ENCODE peak calls at places on chromosomes 5 and 9, in seven cellular contexts. One of them, this sample, is unnamed.
A peak's percentile ranks its signal among the peaks of the same experiment; 100 is the strongest.

GRCh38 chr5:124783794-124784193 is 37.4 kb upstream of the ZNF608 start:
- DNase-seq in sigmoid colon: no peak
- DNase-seq in K562: no peak
- DNase-seq in lower leg skin: peak; percentile 14
- DNase-seq in body of pancreas: no peak
- DNase-seq in ovary: no peak
- DNase-seq in A549: no peak
- DNase-seq in this sample: no peak

GRCh38 chr9:124659099-124659659 is 111.9 kb downstream of the NR6A1 start:
- DNase-seq in A549: peak; percentile 94
- DNase-seq in sigmoid colon: peak; percentile 83
- DNase-seq in ovary: peak; percentile 58
- DNase-seq in body of pancreas: peak; percentile 78
- DNase-seq in K562: peak; percentile 83
- DNase-seq in lower leg skin: peak; percentile 47
- DNase-seq in this sample: peak; percentile 91

GRCh38 chr9:129513282-129513681 is 107.6 kb downstream of the C9orf50 start:
- DNase-seq in K562: no peak
- DNase-seq in A549: peak; percentile 44
- DNase-seq in sigmoid colon: peak; percentile 2
- DNase-seq in lower leg skin: no peak
- DNase-seq in ovary: no peak
- DNase-seq in body of pancreas: no peak
- DNase-seq in this sample: no peak

GRCh38 chr5:174453690-174454089 is 270.7 kb upstream of the MSX2 start:
- DNase-seq in sigmoid colon: no peak
- DNase-seq in A549: no peak
- DNase-seq in lower leg skin: no peak
- DNase-seq in ovary: no peak
- DNase-seq in K562: no peak
- DNase-seq in body of pancreas: no peak
- DNase-seq in this sample: no peak

GRCh38 chr5:168209561-168209960 is 81.9 kb upstream of the WWC1 start:
- DNase-seq in body of pancreas: no peak
- DNase-seq in ovary: no peak
- DNase-seq in lower leg skin: no peak
- DNase-seq in K562: no peak
- DNase-seq in sigmoid colon: no peak
- DNase-seq in A549: no peak
- DNase-seq in this sample: no peak

GRCh38 chr9:96874947-96875459 is 20.7 kb upstream of the ZNF782 start:
- DNase-seq in body of pancreas: peak; percentile 92
- DNase-seq in K562: no peak
- DNase-seq in A549: peak; percentile 49
- DNase-seq in sigmoid colon: no peak
- DNase-seq in lower leg skin: no peak
- DNase-seq in ovary: no peak
- DNase-seq in this sample: peak; percentile 65

GRCh38 chr5:44372028-44372427 is 17.2 kb downstream of the FGF10 start:
- DNase-seq in K562: no peak
- DNase-seq in A549: no peak
- DNase-seq in body of pancreas: no peak
- DNase-seq in sigmoid colon: no peak
- DNase-seq in ovary: no peak
- DNase-seq in lower leg skin: no peak
- DNase-seq in this sample: no peak

GRCh38 chr5:143685416-143685815 is 126.5 kb upstream of the HMHB1 start:
- DNase-seq in ovary: no peak
- DNase-seq in K562: no peak
- DNase-seq in lower leg skin: no peak
- DNase-seq in A549: peak; percentile 39
- DNase-seq in sigmoid colon: no peak
- DNase-seq in body of pancreas: no peak
- DNase-seq in this sample: no peak

GRCh38 chr9:135073741-135074305 is 13.6 kb upstream of the OLFM1 start:
- DNase-seq in A549: no peak
- DNase-seq in ovary: peak; percentile 9
- DNase-seq in sigmoid colon: peak; percentile 41
- DNase-seq in K562: no peak
- DNase-seq in lower leg skin: no peak
- DNase-seq in body of pancreas: no peak
- DNase-seq in this sample: no peak

GRCh38 chr9:88090151-88090581 is 48.1 kb downstream of the SPATA31C2 start:
- DNase-seq in A549: no peak
- DNase-seq in body of pancreas: peak; percentile 30
- DNase-seq in sigmoid colon: no peak
- DNase-seq in lower leg skin: no peak
- DNase-seq in ovary: peak; percentile 23
- DNase-seq in K562: no peak
- DNase-seq in this sample: peak; percentile 5

GRCh38 chr9:35828716-35829083 is at the start of gene FAM221B:
- DNase-seq in lower leg skin: no peak
- DNase-seq in sigmoid colon: no peak
- DNase-seq in body of pancreas: peak; percentile 40
- DNase-seq in K562: no peak
- DNase-seq in A549: no peak
- DNase-seq in ovary: no peak
- DNase-seq in this sample: peak; percentile 38

GRCh38 chr5:59354274-59354673 is 539.3 kb downstream of the PDE4D start:
- DNase-seq in body of pancreas: no peak
- DNase-seq in K562: no peak
- DNase-seq in lower leg skin: no peak
- DNase-seq in sigmoid colon: no peak
- DNase-seq in ovary: no peak
- DNase-seq in A549: no peak
- DNase-seq in this sample: no peak

GRCh38 chr5:11504794-11505193 is 399.5 kb downstream of the CTNND2 start:
- DNase-seq in lower leg skin: no peak
- DNase-seq in K562: no peak
- DNase-seq in sigmoid colon: no peak
- DNase-seq in body of pancreas: no peak
- DNase-seq in A549: no peak
- DNase-seq in ovary: no peak
- DNase-seq in this sample: no peak

GRCh38 chr9:97568461-97569275 is 64.5 kb downstream of the TSTD2 start:
- DNase-seq in sigmoid colon: no peak
- DNase-seq in A549: no peak
- DNase-seq in K562: no peak
- DNase-seq in ovary: no peak
- DNase-seq in body of pancreas: no peak
- DNase-seq in lower leg skin: no peak
- DNase-seq in this sample: no peak

GRCh38 chr9:16071400-16071799 is 518.6 kb downstream of the CCDC171 start:
- DNase-seq in A549: no peak
- DNase-seq in lower leg skin: no peak
- DNase-seq in ovary: no peak
- DNase-seq in sigmoid colon: no peak
- DNase-seq in K562: no peak
- DNase-seq in body of pancreas: no peak
- DNase-seq in this sample: no peak

GRCh38 chr5:54895816-54896341 is 89.5 kb downstream of the ESM1 start:
- DNase-seq in body of pancreas: peak; percentile 39
- DNase-seq in sigmoid colon: no peak
- DNase-seq in ovary: no peak
- DNase-seq in A549: peak; percentile 49
- DNase-seq in K562: no peak
- DNase-seq in lower leg skin: peak; percentile 37
- DNase-seq in this sample: peak; percentile 56

GRCh38 chr9:95609426-95609825 is 92.7 kb upstream of the PTCH1 start:
- DNase-seq in sigmoid colon: no peak
- DNase-seq in body of pancreas: no peak
- DNase-seq in lower leg skin: no peak
- DNase-seq in A549: no peak
- DNase-seq in ovary: no peak
- DNase-seq in K562: no peak
- DNase-seq in this sample: no peak

GRCh38 chr5:26009742-26010141 is 1028.6 kb downstream of the CDH9 start:
- DNase-seq in body of pancreas: no peak
- DNase-seq in sigmoid colon: no peak
- DNase-seq in K562: no peak
- DNase-seq in A549: peak; percentile 65
- DNase-seq in lower leg skin: no peak
- DNase-seq in ovary: no peak
- DNase-seq in this sample: no peak

GRCh38 chr5:34684281-34684979 is 28.3 kb downstream of the RAI14 start:
- DNase-seq in ovary: no peak
- DNase-seq in lower leg skin: no peak
- DNase-seq in K562: no peak
- DNase-seq in body of pancreas: peak; percentile 48
- DNase-seq in sigmoid colon: no peak
- DNase-seq in A549: peak; percentile 80
- DNase-seq in this sample: no peak

GRCh38 chr5:21844960-21845359 is 1008.2 kb downstream of the CDH12 start:
- DNase-seq in body of pancreas: no peak
- DNase-seq in A549: no peak
- DNase-seq in lower leg skin: no peak
- DNase-seq in K562: no peak
- DNase-seq in sigmoid colon: no peak
- DNase-seq in ovary: no peak
- DNase-seq in this sample: no peak

GRCh38 chr5:74916831-74917710 is 50.9 kb upstream of the FAM169A start:
- DNase-seq in K562: no peak
- DNase-seq in body of pancreas: peak; percentile 28
- DNase-seq in ovary: no peak
- DNase-seq in A549: peak; percentile 83
- DNase-seq in lower leg skin: no peak
- DNase-seq in sigmoid colon: no peak
- DNase-seq in this sample: no peak

GRCh38 chr9:122265265-122265900 is 701 bp downstream of the MRRF start:
- DNase-seq in body of pancreas: no peak
- DNase-seq in lower leg skin: no peak
- DNase-seq in A549: peak; percentile 65
- DNase-seq in sigmoid colon: no peak
- DNase-seq in K562: peak; percentile 22
- DNase-seq in ovary: no peak
- DNase-seq in this sample: no peak

GRCh38 chr5:65927497-65928340 is 1.3 kb downstream of the ERBIN start:
- DNase-seq in lower leg skin: peak; percentile 19
- DNase-seq in ovary: no peak
- DNase-seq in body of pancreas: no peak
- DNase-seq in K562: peak; percentile 14
- DNase-seq in A549: peak; percentile 54
- DNase-seq in sigmoid colon: no peak
- DNase-seq in this sample: peak; percentile 37

GRCh38 chr9:78396087-78396486 is 99.2 kb downstream of the PSAT1 start:
- DNase-seq in body of pancreas: no peak
- DNase-seq in lower leg skin: no peak
- DNase-seq in K562: no peak
- DNase-seq in A549: no peak
- DNase-seq in sigmoid colon: no peak
- DNase-seq in ovary: no peak
- DNase-seq in this sample: no peak
- H3K4me3 ChIP-seq in body of pancreas: no peak overlapping the region
- H3K4me3 ChIP-seq in lower leg skin: no peak overlapping the region
- H3K4me3 ChIP-seq in K562: no peak overlapping the region
- H3K4me3 ChIP-seq in A549: no peak overlapping the region
- H3K4me3 ChIP-seq in sigmoid colon: no peak overlapping the region
- H3K4me3 ChIP-seq in ovary: no peak overlapping the region
- H3K4me3 ChIP-seq in this sample: no peak overlapping the region

DNA sequence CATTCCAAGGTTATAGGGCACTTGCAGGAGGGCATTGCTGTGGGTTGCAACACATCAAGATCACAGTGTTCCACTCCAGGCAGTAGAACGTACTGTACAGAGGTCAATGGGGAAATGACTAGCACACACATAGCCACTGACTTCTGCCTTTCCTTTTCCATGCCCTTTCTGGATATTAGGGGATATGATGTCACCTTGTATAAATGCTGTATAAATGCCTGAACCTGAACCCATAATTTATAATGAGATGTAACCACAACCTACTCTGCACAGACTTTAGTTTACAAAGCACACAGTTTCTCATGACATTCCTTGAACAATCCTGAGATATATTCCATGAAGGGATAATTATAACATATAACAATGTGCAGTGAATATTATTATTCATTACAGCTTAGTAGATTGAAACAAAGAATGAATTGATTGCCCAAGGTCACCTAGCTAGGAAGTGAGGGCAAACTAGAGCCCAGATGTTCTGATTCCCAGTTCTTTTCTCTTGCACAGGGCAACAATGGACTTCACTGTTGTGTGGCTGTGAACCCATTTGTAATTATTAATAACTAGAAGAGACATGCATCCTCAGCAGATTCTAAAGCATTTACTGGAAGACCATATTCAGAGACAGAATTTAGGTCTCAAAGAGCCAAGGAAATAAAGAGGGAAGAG is 5.6 kb upstream of the ABLIM3 start:
- DNase-seq in ovary: no peak
- DNase-seq in K562: no peak
- DNase-seq in body of pancreas: no peak
- DNase-seq in A549: no peak
- DNase-seq in lower leg skin: no peak
- DNase-seq in sigmoid colon: no peak
- DNase-seq in this sample: no peak
- TF ChIP-seq POLR2A in ovary: no peak
- TF ChIP-seq POLR2A in K562: no peak
- TF ChIP-seq POLR2A in body of pancreas: no peak
- TF ChIP-seq POLR2A in A549: no peak
- TF ChIP-seq POLR2A in lower leg skin: no peak
- TF ChIP-seq POLR2A in sigmoid colon: no peak
- TF ChIP-seq POLR2A in this sample: no peak

DNA sequence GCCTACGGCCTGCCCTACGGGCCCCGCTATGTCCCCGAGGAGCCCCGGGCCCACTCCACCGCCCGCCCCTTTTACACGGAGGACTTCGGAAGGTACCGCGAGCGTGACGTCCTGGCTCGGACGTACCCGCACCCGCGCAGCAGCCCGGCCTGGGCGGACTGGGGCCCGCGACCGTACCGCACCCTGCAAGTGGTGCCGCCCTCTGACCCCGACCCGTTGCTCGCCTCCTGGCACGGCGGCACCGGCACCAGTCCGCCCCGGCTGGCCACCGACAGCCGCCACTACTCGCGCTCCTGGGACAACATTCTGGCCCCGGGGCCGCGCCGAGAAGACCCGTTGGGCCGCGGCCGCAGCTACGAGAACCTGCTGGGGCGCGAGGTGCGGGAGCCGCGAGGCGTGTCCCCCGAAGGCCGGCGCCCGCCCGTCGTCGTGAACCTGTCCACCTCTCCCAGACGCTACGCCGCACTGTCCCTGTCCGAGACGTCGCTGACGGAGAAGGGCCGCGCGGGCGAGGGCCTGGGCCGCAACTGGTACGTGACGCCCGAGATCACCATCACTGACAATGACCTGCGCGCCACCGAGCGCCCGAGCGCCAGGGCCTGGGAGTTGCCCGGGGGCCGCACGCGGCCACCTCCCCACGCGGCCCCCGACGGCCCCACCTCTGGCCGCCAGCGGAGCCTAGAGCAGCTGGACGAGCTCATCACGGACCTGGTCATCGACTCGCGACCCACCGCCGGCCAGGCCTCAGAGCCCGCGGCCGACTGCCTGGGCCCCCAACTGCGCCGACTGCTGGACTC is 3.4 kb downstream of the AJM1 start:
- DNase-seq in A549: no peak
- DNase-seq in sigmoid colon: no peak
- DNase-seq in body of pancreas: no peak
- DNase-seq in K562: no peak
- DNase-seq in ovary: no peak
- DNase-seq in lower leg skin: no peak
- DNase-seq in this sample: no peak
- H3K4me3 ChIP-seq in A549: no peak overlapping the region
- H3K4me3 ChIP-seq in sigmoid colon: no peak overlapping the region
- H3K4me3 ChIP-seq in body of pancreas: no peak overlapping the region
- H3K4me3 ChIP-seq in K562: no peak overlapping the region
- H3K4me3 ChIP-seq in ovary: no peak overlapping the region
- H3K4me3 ChIP-seq in lower leg skin: no peak overlapping the region
- H3K4me3 ChIP-seq in this sample: no peak overlapping the region

GRCh38 chr5:149490599-149491187 is 60.5 kb downstream of the CSNK1A1 start:
- DNase-seq in lower leg skin: no peak
- DNase-seq in K562: no peak
- DNase-seq in ovary: no peak
- DNase-seq in body of pancreas: no peak
- DNase-seq in sigmoid colon: no peak
- DNase-seq in A549: no peak
- DNase-seq in this sample: no peak
- TF ChIP-seq POLR2A in lower leg skin: no peak
- TF ChIP-seq POLR2A in K562: peak; percentile 67
- TF ChIP-seq POLR2A in ovary: no peak
- TF ChIP-seq POLR2A in body of pancreas: no peak
- TF ChIP-seq POLR2A in sigmoid colon: no peak
- TF ChIP-seq POLR2A in A549: no peak
- TF ChIP-seq POLR2A in this sample: no peak